ENCODE peak calls at places on chromosomes 11 and 22, in four cellular contexts. C, D, O and S are unnamed samples.

GRCh38 chr11:86735462-86736302 is 63.3 kb upstream of the ME3 start:
- DNase-seq in C (no peak), D (no peak), O (no peak), S (no peak)

GRCh38 chr11:14105446-14105845 is 142.9 kb downstream of the SPON1 start:
- DNase-seq in C (no peak), D (no peak), O (no peak), S (no peak)

GRCh38 chr11:453564-453963 is 3.5 kb downstream of the PTDSS2 start:
- DNase-seq in C (no peak), D (no peak), O (no peak), S (no peak)

GRCh38 chr11:8650401-8650990 is 32.0 kb downstream of the TRIM66 start:
- DNase-seq in C (no peak), D (no peak), O (no peak), S (no peak)

GRCh38 chr22:24153353-24153752 is 27.9 kb upstream of the SUSD2 start:
- DNase-seq in C (no peak), D (no peak), O (no peak), S (peak)

GRCh38 chr22:20003304-20003703 is 13.3 kb downstream of the ARVCF start:
- DNase-seq in C (no peak), D (no peak), O (no peak), S (no peak)

GRCh38 chr11:61917357-61918109 is at the start of gene RAB3IL1:
- DNase-seq in C (peak), D (peak), O (peak), S (no peak)

GRCh38 chr11:3831378-3832239 is 9.2 kb downstream of the RHOG start:
- DNase-seq in C (no peak), D (no peak), O (no peak), S (no peak)

GRCh38 chr11:2098691-2099522 is 40.3 kb downstream of the IGF2 start:
- DNase-seq in C (no peak), D (no peak), O (no peak), S (no peak)

GRCh38 chr11:95703059-95703458 is 86.5 kb downstream of the FAM76B start:
- DNase-seq in C (no peak), D (no peak), O (no peak), S (no peak)

GRCh38 chr22:39431216-39431801 is 25.5 kb upstream of the MGAT3 start:
- DNase-seq in C (no peak), D (no peak), O (no peak), S (no peak)

GRCh38 chr22:49726701-49727101 is 101.0 kb downstream of the BRD1 start:
- DNase-seq in C (no peak), D (no peak), O (no peak), S (no peak)

GRCh38 chr11:133399855-133400625 is 132.3 kb downstream of the OPCML start:
- DNase-seq in C (no peak), D (peak), O (no peak), S (no peak)

GRCh38 chr11:1099519-1100355 is 25.1 kb downstream of the MUC2 start:
- DNase-seq in C (no peak), D (no peak), O (no peak), S (no peak)

GRCh38 chr11:102530558-102530957 is at the start of gene MMP7:
- DNase-seq in C (peak), D (no peak), O (peak), S (no peak)

GRCh38 chr11:69674267-69674885 is 777 bp downstream of the LTO1 start:
- DNase-seq in C (peak), D (no peak), O (peak), S (no peak)